ENCODE peak calls at places on chromosomes 11 and 22, in five cellular contexts. O is astrocyte of the cerebellum, I is mucosa of descending colon, W is psoas muscle, R is keratinocyte. Q is an unnamed sample.

GRCh38 chr11:118744001-118744400 is 47.0 kb downstream of the DDX6 start:
- DNase-seq in O (no peak), I (no peak), W (no peak), R (no peak), Q (no peak)

GRCh38 chr11:72589802-72590761 is 84.1 kb downstream of the PDE2A start:
- DNase-seq in O (no peak), I (peak), W (peak), R (no peak), Q (no peak)

GRCh38 chr11:25602149-25602548 is 729.8 kb upstream of the ANO3 start:
- DNase-seq in O (no peak), I (no peak), W (no peak), R (no peak), Q (no peak)

GRCh38 chr22:50576070-50576469 is 2.2 kb downstream of the CPT1B start:
- DNase-seq in O (peak), I (peak), W (no peak), R (peak), Q (no peak)

GRCh38 chr11:71563401-71563800 is 2.0 kb upstream of the KRTAP5-10 start:
- DNase-seq in O (no peak), I (peak), W (no peak), R (no peak), Q (no peak)

GRCh38 chr11:101046947-101047346 is 82.7 kb downstream of the PGR start:
- DNase-seq in O (no peak), I (no peak), W (no peak), R (no peak), Q (no peak)

GRCh38 chr22:50182176-50183081 is 3.3 kb upstream of the TRABD start:
- DNase-seq in O (no peak), I (peak), W (no peak), R (no peak), Q (peak)

GRCh38 chr11:9516113-9516512 is 55.3 kb downstream of the ZNF143 start:
- DNase-seq in O (no peak), I (peak), W (no peak), R (no peak), Q (no peak)

GRCh38 chr22:36577019-36577418 is 48.1 kb upstream of the EIF3D start:
- DNase-seq in O (peak), I (no peak), W (no peak), R (no peak), Q (no peak)

GRCh38 chr11:68891356-68891948 is 12.2 kb downstream of the MRPL21 start:
- DNase-seq in O (no peak), I (no peak), W (no peak), R (no peak), Q (peak)

GRCh38 chr11:3959918-3960295 is 104.4 kb downstream of the STIM1 start:
- DNase-seq in O (no peak), I (no peak), W (no peak), R (no peak), Q (no peak)

GRCh38 chr11:68843703-68844312 is 2.1 kb upstream of the CPT1A start:
- DNase-seq in O (no peak), I (peak), W (peak), R (no peak), Q (peak)

GRCh38 chr11:78493413-78493975 is 75.9 kb upstream of the GAB2 start:
- DNase-seq in O (no peak), I (no peak), W (no peak), R (no peak), Q (no peak)

GRCh38 chr11:40338739-40339138 is 1120.7 kb downstream of the LRRC4C start:
- DNase-seq in O (no peak), I (no peak), W (no peak), R (no peak), Q (no peak)

GRCh38 chr11:8317164-8317563 is 53.5 kb upstream of the LMO1 start:
- DNase-seq in O (no peak), I (no peak), W (no peak), R (no peak), Q (no peak)

GRCh38 chr22:20396639-20397038 is 2.7 kb downstream of the ZNF74 start:
- DNase-seq in O (no peak), I (no peak), W (no peak), R (no peak), Q (no peak)

GRCh38 chr11:2110521-2110920 is 28.7 kb downstream of the IGF2 start:
- DNase-seq in O (no peak), I (no peak), W (no peak), R (no peak), Q (no peak)

GRCh38 chr11:92790376-92790775 is 179.1 kb upstream of the MTNR1B start:
- DNase-seq in O (no peak), I (no peak), W (no peak), R (no peak), Q (no peak)

GRCh38 chr22:27881404-27881803 is 37.7 kb downstream of the PITPNB start:
- DNase-seq in O (peak), I (peak), W (no peak), R (no peak), Q (peak)

GRCh38 chr11:117911694-117912093 is 17.5 kb downstream of the TMPRSS13 start:
- DNase-seq in O (no peak), I (no peak), W (no peak), R (no peak), Q (no peak)

GRCh38 chr11:76657139-76657823 is 13.3 kb downstream of the LRRC32 start:
- DNase-seq in O (no peak), I (no peak), W (no peak), R (no peak), Q (no peak)

GRCh38 chr11:45671246-45672171 is 6.1 kb upstream of the CHST1 start:
- DNase-seq in O (no peak), I (no peak), W (no peak), R (no peak), Q (no peak)

GRCh38 chr22:19819911-19820879 is 34.5 kb downstream of the GNB1L start:
- DNase-seq in O (no peak), I (no peak), W (no peak), R (no peak), Q (no peak)

GRCh38 chr11:1102221-1102971 is 27.7 kb downstream of the MUC2 start:
- DNase-seq in O (no peak), I (no peak), W (no peak), R (no peak), Q (no peak)

GRCh38 chr11:1208361-1209261 is 14.3 kb upstream of the MUC5B start:
- DNase-seq in O (no peak), I (no peak), W (peak), R (no peak), Q (no peak)

GRCh38 chr11:5046754-5047330 is 516 bp downstream of the OR52J3 start:
- DNase-seq in O (no peak), I (no peak), W (no peak), R (no peak), Q (no peak)

GRCh38 chr11:6224421-6224820 is 10.0 kb downstream of the FHIP1B start:
- DNase-seq in O (no peak), I (no peak), W (no peak), R (no peak), Q (no peak)

GRCh38 chr11:46188017-46188416 is 66.8 kb upstream of the PHF21A start:
- DNase-seq in O (no peak), I (no peak), W (no peak), R (no peak), Q (no peak)

GRCh38 chr11:85751738-85752137 is 59.2 kb downstream of the SYTL2 start:
- DNase-seq in O (no peak), I (no peak), W (no peak), R (no peak), Q (no peak)

GRCh38 chr11:1150769-1151365 is 6.9 kb upstream of the MUC5AC start:
- DNase-seq in O (no peak), I (peak), W (peak), R (no peak), Q (no peak)

GRCh38 chr11:58900479-58901420 is 38.5 kb upstream of the GLYATL1 start:
- DNase-seq in O (peak), I (peak), W (peak), R (peak), Q (peak)

GRCh38 chr11:126194121-126194543 is 17.3 kb downstream of the RPUSD4 start:
- DNase-seq in O (peak), I (peak), W (no peak), R (no peak), Q (peak)

GRCh38 chr11:78840623-78841022 is 266.0 kb upstream of the NARS2 start:
- DNase-seq in O (no peak), I (no peak), W (no peak), R (no peak), Q (peak)

GRCh38 chr11:75597636-75598035 is 35.6 kb downstream of the SERPINH1 start:
- DNase-seq in O (no peak), I (peak), W (no peak), R (no peak), Q (no peak)

GRCh38 chr22:33842006-33842354 is 78.3 kb downstream of the LARGE1 start:
- DNase-seq in O (no peak), I (no peak), W (no peak), R (no peak), Q (no peak)

GRCh38 chr11:119363874-119364590 is 17.5 kb downstream of the USP2 start:
- DNase-seq in O (no peak), I (peak), W (peak), R (no peak), Q (no peak)

GRCh38 chr11:10881892-10882291 is 24.0 kb upstream of the ZBED5 start:
- DNase-seq in O (no peak), I (no peak), W (no peak), R (no peak), Q (no peak)

GRCh38 chr11:72705442-72706365 is 31.5 kb upstream of the PDE2A start:
- DNase-seq in O (no peak), I (no peak), W (no peak), R (no peak), Q (no peak)

GRCh38 chr22:30626413-30626812 is 9.2 kb upstream of the SLC35E4 start:
- DNase-seq in O (no peak), I (no peak), W (no peak), R (no peak), Q (no peak)
- TF ChIP-seq CTCF in O (no peak), I (no peak), W (no peak), R (no peak), Q (no peak)

GRCh38 chr11:22666320-22666699 is at the start of gene GAS2:
- DNase-seq in O (no peak), I (no peak), W (no peak), R (no peak), Q (no peak)

GRCh38 chr11:22669368-22669767 is 3.0 kb downstream of the GAS2 start:
- DNase-seq in O (no peak), I (no peak), W (no peak), R (no peak), Q (no peak)

GRCh38 chr11:22668005-22668796 is 1.8 kb downstream of the GAS2 start:
- DNase-seq in O (no peak), I (no peak), W (no peak), R (no peak), Q (no peak)

GRCh38 chr11:22670803-22671202 is 4.4 kb downstream of the GAS2 start:
- DNase-seq in O (no peak), I (no peak), W (no peak), R (no peak), Q (no peak)

GRCh38 chr11:22666700-22667439 is 459 bp downstream of the GAS2 start:
- DNase-seq in O (no peak), I (peak), W (peak), R (no peak), Q (peak)
- TF ChIP-seq CTCF in O (no peak), I (no peak), W (no peak), R (no peak), Q (no peak)

GRCh38 chr22:39959640-39960447 is at the start of gene TMA7B:
- DNase-seq in O (no peak), I (peak), W (no peak), R (peak), Q (no peak)
- TF ChIP-seq CTCF in O (peak), I (no peak), W (peak), R (peak), Q (peak)

DNA sequence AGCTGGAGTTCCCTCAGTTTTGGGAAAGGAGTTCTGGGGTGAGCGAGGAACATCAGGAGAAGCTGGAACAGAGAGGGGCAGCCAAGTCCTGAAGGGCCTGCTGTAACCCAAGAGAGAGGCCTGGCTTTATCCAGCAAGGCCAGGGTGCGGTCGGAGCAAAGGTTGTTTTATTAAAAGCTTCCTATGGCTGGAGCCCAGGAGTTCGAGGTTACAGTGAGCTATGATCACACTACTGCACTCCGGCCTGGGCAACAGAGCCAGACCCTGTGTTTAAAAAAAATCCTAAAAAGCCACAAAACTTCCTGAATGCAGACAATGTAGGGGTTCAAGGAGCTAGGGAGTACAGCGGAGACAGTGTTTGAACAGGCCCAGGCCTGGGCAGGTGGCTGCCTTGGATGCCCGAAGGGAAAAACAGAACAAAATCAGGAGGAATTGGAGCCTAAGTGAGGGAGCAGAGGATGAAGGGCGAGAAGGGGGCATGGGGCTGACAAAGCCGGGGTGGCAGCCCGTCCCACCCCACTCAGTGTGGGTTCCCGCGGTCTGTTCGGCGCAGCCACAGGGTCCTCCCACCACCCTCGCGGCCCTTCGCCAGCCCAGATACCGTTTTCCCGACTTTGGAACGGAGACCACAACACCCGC is 22.1 kb upstream of the MALAT1 start:
- DNase-seq in O (no peak), I (peak), W (peak), R (no peak), Q (no peak)
- TF ChIP-seq CTCF in O (no peak), I (no peak), W (no peak), R (no peak), Q (no peak)

GRCh38 chr11:65891180-65892136 is 985 bp downstream of the CCDC85B start:
- DNase-seq in O (no peak), I (no peak), W (no peak), R (no peak), Q (no peak)
- TF ChIP-seq CTCF in O (peak), I (no peak), W (peak), R (peak), Q (no peak)

GRCh38 chr22:46590334-46590733 is 29.9 kb upstream of the GRAMD4 start:
- DNase-seq in O (no peak), I (no peak), W (no peak), R (no peak), Q (no peak)
- TF ChIP-seq CTCF in O (no peak), I (no peak), W (no peak), R (no peak), Q (no peak)

DNA sequence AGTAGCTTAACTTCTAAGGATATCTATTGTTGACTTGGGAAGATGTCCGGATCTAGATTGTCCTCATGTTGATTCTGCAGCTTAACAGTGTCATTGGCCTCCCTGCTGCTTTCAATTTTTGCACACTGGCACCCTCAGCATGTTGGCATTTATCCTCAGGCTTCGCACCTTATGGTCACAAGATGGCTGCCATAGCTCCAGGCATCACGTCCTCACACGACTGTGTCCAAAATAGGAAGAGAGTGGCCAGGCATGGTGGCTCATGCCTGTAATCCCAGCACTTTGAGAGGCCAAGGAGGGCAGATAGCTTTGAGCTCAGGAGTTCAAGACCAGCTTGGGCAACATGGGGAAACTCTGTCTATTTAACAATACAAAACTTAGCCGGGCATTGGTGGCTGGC is 58.3 kb upstream of the RASD2 start:
- DNase-seq in O (no peak), I (no peak), W (no peak), R (no peak), Q (no peak)
- TF ChIP-seq CTCF in O (no peak), I (no peak), W (no peak), R (no peak), Q (no peak)

GRCh38 chr11:16191212-16191851 is 165.0 kb downstream of the SOX6 start:
- DNase-seq in O (no peak), I (peak), W (no peak), R (no peak), Q (no peak)
- TF ChIP-seq CTCF in O (no peak), I (no peak), W (peak), R (no peak), Q (no peak)

GRCh38 chr22:45157907-45158306 is 5.8 kb upstream of the NUP50 start:
- DNase-seq in O (no peak), I (no peak), W (no peak), R (no peak), Q (no peak)

GRCh38 chr22:45162531-45162930 is 1.2 kb upstream of the NUP50 start:
- DNase-seq in O (no peak), I (peak), W (no peak), R (no peak), Q (no peak)

GRCh38 chr22:45163074-45163416 is 680 bp upstream of the NUP50 start:
- DNase-seq in O (no peak), I (no peak), W (no peak), R (no peak), Q (no peak)

GRCh38 chr22:45163417-45164216 is at the start of gene NUP50:
- DNase-seq in O (peak), I (peak), W (peak), R (peak), Q (peak)

DNA sequence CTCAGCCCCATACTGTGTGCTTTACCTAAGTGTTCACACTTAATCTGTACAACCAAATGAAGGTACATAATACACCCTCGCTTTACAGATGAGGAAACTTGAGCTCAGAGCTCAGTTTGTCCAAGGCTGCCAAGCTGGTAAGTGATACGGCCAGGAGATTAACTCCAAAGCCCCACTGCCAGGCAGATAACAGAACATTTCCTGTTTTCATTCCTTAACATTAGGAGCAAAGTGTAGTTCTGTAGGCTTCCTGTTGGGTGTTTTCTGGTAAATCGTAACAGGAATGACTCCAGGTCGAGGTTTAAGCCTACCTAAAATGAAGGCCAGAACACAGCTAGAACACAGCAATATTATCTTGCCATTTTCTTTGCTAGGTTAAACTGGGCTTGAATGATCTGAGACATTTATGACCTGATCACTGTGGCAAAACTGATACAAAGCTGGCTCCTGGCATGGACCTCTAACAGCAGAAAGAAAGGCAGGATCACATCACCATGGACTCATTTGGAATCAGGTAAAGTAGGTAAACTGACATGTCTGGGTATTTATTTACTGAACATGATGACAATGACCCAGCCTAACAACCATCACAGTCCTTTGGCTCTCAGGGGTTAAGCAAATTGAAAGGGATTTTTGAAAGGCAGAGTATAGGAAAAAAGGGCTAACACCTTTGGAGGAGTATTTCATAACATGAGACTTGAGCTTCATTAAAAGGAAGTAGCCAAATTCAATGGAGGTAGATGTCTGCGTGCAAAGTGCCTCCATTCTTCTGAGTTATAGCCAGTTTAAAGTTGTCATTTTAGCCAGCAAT is 3.9 kb upstream of the NUP50 start:
- DNase-seq in O (no peak), I (peak), W (no peak), R (no peak), Q (no peak)
- TF ChIP-seq CTCF in O (peak), I (no peak), W (no peak), R (no peak), Q (no peak)

Q was measured in prostate gland.